ENCODE peak calls at places on chromosomes 5 and 9, in seven cellular contexts. E, R, K, P, N, D and H are unnamed samples.

GRCh38 chr5:145554399-145554798 is 280.7 kb downstream of the PRELID2 start:
- DNase-seq in K (no peak), N (no peak), P (no peak), D (no peak), E (peak), R (no peak), H (no peak)

GRCh38 chr5:153135416-153135815 is 355.1 kb upstream of the GRIA1 start:
- DNase-seq in R (no peak), N (no peak), P (no peak), D (no peak), K (no peak), E (no peak), H (no peak)

GRCh38 chr5:177982956-177983355 is 13.1 kb downstream of the PROP1 start:
- DNase-seq in P (no peak), K (no peak), N (no peak), E (no peak), D (no peak), R (no peak), H (no peak)

GRCh38 chr5:143350790-143351603 is 52.5 kb downstream of the NR3C1 start:
- DNase-seq in P (no peak), D (peak), N (no peak), E (peak), K (no peak), R (no peak), H (no peak)

GRCh38 chr5:9690751-9691150 is 60.6 kb upstream of the TAS2R1 start:
- DNase-seq in R (no peak), P (no peak), N (no peak), K (no peak), D (no peak), E (no peak), H (no peak)

GRCh38 chr5:172775326-172776234 is 4.6 kb upstream of the DUSP1 start:
- DNase-seq in N (no peak), P (peak), K (peak), E (peak), R (peak), D (peak), H (no peak)

GRCh38 chr5:173484569-173484968 is 131.9 kb downstream of the BOD1 start:
- DNase-seq in E (no peak), N (no peak), K (no peak), D (no peak), R (no peak), P (no peak), H (no peak)

GRCh38 chr5:139639619-139640431 is 8.3 kb upstream of the CXXC5 start:
- DNase-seq in R (no peak), E (peak), K (no peak), N (no peak), P (peak), D (peak), H (peak)

GRCh38 chr9:137881591-137882505 is 4.3 kb downstream of the CACNA1B start:
- DNase-seq in R (no peak), P (no peak), K (no peak), E (no peak), D (no peak), N (no peak), H (no peak)

GRCh38 chr9:101369286-101369685 is 15.5 kb downstream of the BAAT start:
- DNase-seq in D (no peak), E (peak), P (no peak), R (no peak), K (no peak), N (no peak), H (no peak)

GRCh38 chr5:148776261-148776660 is 50.1 kb upstream of the ADRB2 start:
- DNase-seq in R (no peak), D (no peak), P (no peak), N (no peak), E (no peak), K (no peak), H (no peak)

GRCh38 chr9:135152608-135153337 is 65.3 kb downstream of the OLFM1 start:
- DNase-seq in D (no peak), N (no peak), R (no peak), P (no peak), E (no peak), K (no peak), H (no peak)

GRCh38 chr5:16791036-16791705 is 144.9 kb downstream of the MYO10 start:
- DNase-seq in R (peak), N (no peak), D (no peak), K (no peak), E (peak), P (no peak), H (no peak)

GRCh38 chr5:72013741-72014703 is 93.3 kb upstream of the MAP1B start:
- DNase-seq in N (no peak), P (no peak), D (no peak), E (peak), R (no peak), K (no peak), H (no peak)

GRCh38 chr5:168865973-168866372 is 286.8 kb upstream of the PANK3 start:
- DNase-seq in D (no peak), N (no peak), R (no peak), K (no peak), E (no peak), P (no peak), H (no peak)

GRCh38 chr5:143014017-143014651 is 244.0 kb downstream of the ARHGAP26 start:
- DNase-seq in E (no peak), K (peak), D (no peak), P (no peak), N (no peak), R (no peak), H (no peak)

GRCh38 chr5:125411163-125412050 is 665.0 kb upstream of the ZNF608 start:
- DNase-seq in P (peak), E (peak), R (no peak), N (no peak), D (no peak), K (no peak), H (no peak)

GRCh38 chr5:72951850-72952468 is 3.9 kb upstream of the FCHO2 start:
- DNase-seq in D (no peak), E (peak), N (no peak), P (no peak), K (no peak), R (no peak), H (no peak)

GRCh38 chr9:70420267-70421019 is 6.0 kb upstream of the KLF9 start:
- DNase-seq in E (peak), D (peak), N (peak), R (peak), K (peak), P (peak), H (peak)

GRCh38 chr5:178291161-178291561 is 58.6 kb upstream of the PHYKPL start:
- DNase-seq in P (peak), K (no peak), D (no peak), R (no peak), N (no peak), E (no peak), H (no peak)

GRCh38 chr5:32600057-32600622 is 14.8 kb downstream of the SUB1 start:
- DNase-seq in K (no peak), N (no peak), R (peak), P (no peak), E (peak), D (no peak), H (no peak)

GRCh38 chr5:171162602-171163001 is 146.4 kb upstream of the TLX3 start:
- DNase-seq in E (peak), N (no peak), P (no peak), R (no peak), D (no peak), K (no peak), H (no peak)

GRCh38 chr9:136840877-136841645 is 1.2 kb upstream of the AJM1 start:
- DNase-seq in R (no peak), P (no peak), E (peak), K (no peak), D (peak), N (no peak), H (peak)

GRCh38 chr9:133437753-133438531 is 15.8 kb downstream of the ADAMTS13 start:
- DNase-seq in E (no peak), P (no peak), N (no peak), D (no peak), R (no peak), K (no peak), H (no peak)

GRCh38 chr9:131960805-131961495 is 118.7 kb downstream of the MED27 start:
- DNase-seq in R (no peak), N (no peak), D (no peak), K (no peak), P (no peak), E (no peak), H (no peak)

GRCh38 chr5:90308787-90309585 is 100.6 kb downstream of the CETN3 start:
- DNase-seq in K (no peak), N (no peak), E (no peak), P (no peak), R (no peak), D (no peak), H (no peak)

GRCh38 chr5:52134013-52134650 is 653.6 kb upstream of the ITGA1 start:
- DNase-seq in D (no peak), K (no peak), P (no peak), N (no peak), E (no peak), R (no peak), H (no peak)

GRCh38 chr5:7392401-7393024 is 3.4 kb upstream of the ADCY2 start:
- DNase-seq in N (no peak), D (no peak), K (no peak), P (no peak), R (peak), E (no peak), H (no peak)

GRCh38 chr9:97636903-97637302 is 3.3 kb downstream of the NCBP1 start:
- DNase-seq in E (no peak), R (no peak), D (no peak), P (no peak), K (no peak), N (no peak), H (no peak)

GRCh38 chr9:95171001-95171400 is 146.5 kb downstream of the FANCC start:
- DNase-seq in P (no peak), E (peak), N (no peak), R (no peak), K (no peak), D (no peak), H (no peak)

GRCh38 chr9:136856541-136857141 is 4.5 kb downstream of the MAMDC4 start:
- DNase-seq in K (no peak), D (peak), N (peak), P (no peak), E (no peak), R (no peak), H (no peak)

GRCh38 chr9:98747476-98747875 is 38.7 kb upstream of the GABBR2 start:
- DNase-seq in K (no peak), N (no peak), P (no peak), D (no peak), E (no peak), R (no peak), H (no peak)

DNA sequence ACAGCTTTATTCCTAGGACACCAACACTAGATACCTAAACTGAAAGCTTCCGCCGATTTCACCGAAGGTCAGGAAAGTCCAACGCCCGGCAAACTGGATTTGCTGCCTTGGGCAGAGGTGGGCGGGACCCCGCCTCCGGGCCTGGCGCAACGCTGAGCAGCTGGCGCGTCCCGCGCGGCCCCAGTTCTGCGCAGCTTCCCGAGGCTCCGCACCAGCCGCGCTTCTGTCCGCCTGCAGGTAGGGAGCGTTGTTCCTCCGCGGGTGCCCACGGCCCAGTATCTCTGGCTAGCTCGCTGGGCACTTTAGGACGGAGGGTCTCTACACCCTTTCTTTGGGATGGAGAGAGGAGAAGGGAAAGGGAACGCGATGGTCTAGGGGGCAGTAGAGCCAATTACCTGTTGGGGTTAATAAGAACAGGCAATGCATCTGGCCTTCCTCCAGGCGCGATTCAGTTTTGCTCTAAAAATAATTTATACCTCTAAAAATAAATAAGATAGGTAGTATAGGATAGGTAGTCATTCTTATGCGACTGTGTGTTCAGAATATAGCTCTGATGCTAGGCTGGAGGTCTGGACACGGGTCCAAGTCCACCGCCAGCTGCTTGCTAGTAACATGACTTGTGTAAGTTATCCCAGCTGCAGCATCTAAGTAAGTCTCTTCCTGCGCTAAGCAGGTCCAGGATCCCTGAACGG is at the start of gene CD274:
- DNase-seq in K (peak), R (peak), E (peak), D (peak), P (peak), N (peak), H (peak)
- TF ChIP-seq POLR2A in K (no peak), R (peak), E (peak), D (peak), P (no peak), N (peak), H (peak)

GRCh38 chr9:125746017-125746773 is 978 bp upstream of the PBX3 start:
- DNase-seq in R (peak), D (peak), P (peak), E (peak), K (peak), N (peak), H (peak)
- TF ChIP-seq CTCF in R (no peak), D (no peak), P (no peak), E (no peak), K (no peak), N (no peak), H (no peak)

GRCh38 chr5:132179410-132179809 is 48.2 kb downstream of the P4HA2 start:
- DNase-seq in N (no peak), P (no peak), K (no peak), D (no peak), E (no peak), R (no peak), H (no peak)
- H3K4me3 ChIP-seq in N (no peak), P (no peak), K (no peak), D (no peak), E (no peak), R (no peak), H (no peak)

GRCh38 chr5:151055336-151055735 is 25.5 kb downstream of the TNIP1 start:
- DNase-seq in E (no peak), N (no peak), K (no peak), R (no peak), P (no peak), D (no peak), H (no peak)

GRCh38 chr5:151058891-151059611 is 21.8 kb downstream of the TNIP1 start:
- DNase-seq in D (no peak), P (no peak), E (no peak), N (no peak), K (no peak), R (no peak), H (no peak)

GRCh38 chr5:151056367-151057306 is 24.2 kb downstream of the TNIP1 start:
- DNase-seq in D (no peak), N (no peak), E (no peak), K (no peak), P (no peak), R (no peak), H (peak)

GRCh38 chr5:151060742-151061141 is 20.1 kb downstream of the TNIP1 start:
- DNase-seq in E (no peak), D (no peak), N (no peak), P (no peak), R (no peak), K (no peak), H (no peak)

GRCh38 chr5:151058301-151058700 is 22.5 kb downstream of the TNIP1 start:
- DNase-seq in N (no peak), E (no peak), D (no peak), R (no peak), P (no peak), K (no peak), H (no peak)
- TF ChIP-seq POLR2A in N (no peak), E (no peak), D (no peak), R (no peak), P (no peak), K (no peak), H (no peak)

DNA sequence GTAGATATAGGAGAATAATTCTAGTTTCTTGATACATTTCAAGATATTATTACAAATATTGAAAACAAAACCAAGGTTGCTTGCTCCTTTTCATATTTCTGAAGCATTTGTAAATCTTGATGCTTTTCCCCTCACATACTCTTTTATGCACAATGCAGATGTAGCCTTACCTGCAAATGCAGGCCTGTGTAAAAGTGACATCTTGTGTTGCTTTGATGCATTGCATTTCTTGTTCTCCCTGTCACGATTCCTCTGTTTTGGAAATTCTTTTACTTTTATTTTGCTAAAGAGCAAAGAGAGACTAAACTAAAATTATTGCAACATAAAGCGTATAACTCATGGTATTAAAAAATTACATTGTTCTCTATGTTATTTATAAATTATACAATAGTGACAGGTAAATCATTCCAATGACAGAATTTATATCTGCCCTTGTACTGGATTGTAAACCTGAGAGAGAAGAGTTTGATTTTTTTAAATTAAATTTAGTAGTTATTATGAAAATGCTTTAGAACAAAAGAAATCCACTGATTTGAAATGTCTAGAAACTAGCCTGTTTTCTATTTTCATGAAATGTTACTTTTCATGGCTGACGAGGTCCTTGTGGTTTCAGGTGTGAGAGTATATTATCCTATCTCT is 970.0 kb downstream of the MAT2B start:
- DNase-seq in P (no peak), K (no peak), D (no peak), R (no peak), E (peak), N (no peak), H (no peak)
- TF ChIP-seq CTCF in P (peak), K (no peak), D (peak), R (no peak), E (peak), N (no peak), H (no peak)

GRCh38 chr9:84258371-84258770 is 82.2 kb downstream of the SLC28A3 start:
- DNase-seq in E (no peak), D (no peak), R (no peak), P (no peak), N (no peak), K (peak), H (no peak)

GRCh38 chr9:84266087-84266561 is 74.4 kb downstream of the SLC28A3 start:
- DNase-seq in R (no peak), K (no peak), P (no peak), D (no peak), N (no peak), E (no peak), H (no peak)

GRCh38 chr9:84264307-84264706 is 76.3 kb downstream of the SLC28A3 start:
- DNase-seq in K (no peak), P (no peak), N (no peak), D (no peak), R (no peak), E (no peak), H (no peak)

GRCh38 chr9:84255701-84256100 is 84.9 kb downstream of the SLC28A3 start:
- DNase-seq in P (no peak), E (no peak), R (no peak), K (no peak), D (no peak), N (no peak), H (no peak)

GRCh38 chr9:84261082-84261746 is 79.3 kb downstream of the SLC28A3 start:
- DNase-seq in N (peak), D (peak), E (peak), K (peak), P (peak), R (peak), H (peak)
- H3K4me3 ChIP-seq in N (no peak), D (no peak), E (peak), K (peak), P (peak), R (no peak), H (peak)